ENCODE peak calls at places on chromosomes 2 and 18, in four cellular contexts. One of them, this sample, is unnamed.

GRCh38 chr2:214492152-214492551 is 81.3 kb downstream of the VWC2L start:
- DNase-seq in GM10248: no peak
- DNase-seq in BJ: no peak
- DNase-seq in spleen: no peak
- DNase-seq in this sample: no peak

GRCh38 chr2:168977608-168978007 is 53.5 kb downstream of the ABCB11 start:
- DNase-seq in GM10248: no peak
- DNase-seq in BJ: no peak
- DNase-seq in spleen: no peak
- DNase-seq in this sample: no peak

GRCh38 chr2:239275037-239275685 is 125.7 kb downstream of the HDAC4 start:
- DNase-seq in GM10248: peak
- DNase-seq in BJ: peak
- DNase-seq in spleen: peak
- DNase-seq in this sample: peak

GRCh38 chr2:138504546-138505239 is 3.1 kb downstream of the SPOPL start:
- DNase-seq in GM10248: peak
- DNase-seq in BJ: no peak
- DNase-seq in spleen: no peak
- DNase-seq in this sample: no peak

GRCh38 chr2:179344970-179345369 is 80.3 kb upstream of the SESTD1 start:
- DNase-seq in GM10248: no peak
- DNase-seq in BJ: no peak
- DNase-seq in spleen: no peak
- DNase-seq in this sample: no peak

GRCh38 chr18:35122586-35123224 is 81.5 kb downstream of the MAPRE2 start:
- DNase-seq in GM10248: no peak
- DNase-seq in BJ: no peak
- DNase-seq in spleen: no peak
- DNase-seq in this sample: no peak

GRCh38 chr2:171348056-171348455 is 85.7 kb downstream of the METTL8 start:
- DNase-seq in GM10248: no peak
- DNase-seq in BJ: no peak
- DNase-seq in spleen: no peak
- DNase-seq in this sample: no peak

GRCh38 chr2:150705767-150706166 is 218.3 kb upstream of the RND3 start:
- DNase-seq in GM10248: no peak
- DNase-seq in BJ: no peak
- DNase-seq in spleen: no peak
- DNase-seq in this sample: no peak

GRCh38 chr2:188326669-188327301 is 35.1 kb downstream of the GULP1 start:
- DNase-seq in GM10248: no peak
- DNase-seq in BJ: no peak
- DNase-seq in spleen: no peak
- DNase-seq in this sample: no peak

GRCh38 chr2:49940616-49941015 is 786.3 kb upstream of the FSHR start:
- DNase-seq in GM10248: peak
- DNase-seq in BJ: no peak
- DNase-seq in spleen: no peak
- DNase-seq in this sample: no peak

GRCh38 chr18:58997811-58998337 is 133.2 kb downstream of the ZNF532 start:
- DNase-seq in GM10248: no peak
- DNase-seq in BJ: peak
- DNase-seq in spleen: no peak
- DNase-seq in this sample: no peak

GRCh38 chr18:111292-112014 is 46.9 kb upstream of the USP14 start:
- DNase-seq in GM10248: peak
- DNase-seq in BJ: no peak
- DNase-seq in spleen: peak
- DNase-seq in this sample: no peak

GRCh38 chr18:79572848-79573451 is 106.7 kb upstream of the CTDP1 start:
- DNase-seq in GM10248: no peak
- DNase-seq in BJ: no peak
- DNase-seq in spleen: peak
- DNase-seq in this sample: no peak

GRCh38 chr2:232574674-232575403 is 24.4 kb downstream of the EIF4E2 start:
- DNase-seq in GM10248: no peak
- DNase-seq in BJ: no peak
- DNase-seq in spleen: no peak
- DNase-seq in this sample: no peak

GRCh38 chr18:58095655-58096054 is 51.6 kb downstream of the NEDD4L start:
- DNase-seq in GM10248: no peak
- DNase-seq in BJ: no peak
- DNase-seq in spleen: no peak
- DNase-seq in this sample: no peak

GRCh38 chr2:1997976-1998375 is 253.7 kb upstream of the PXDN start:
- DNase-seq in GM10248: no peak
- DNase-seq in BJ: no peak
- DNase-seq in spleen: no peak
- DNase-seq in this sample: no peak

GRCh38 chr2:45890819-45891218 is 239.3 kb downstream of the PRKCE start:
- DNase-seq in GM10248: no peak
- DNase-seq in BJ: no peak
- DNase-seq in spleen: no peak
- DNase-seq in this sample: no peak

GRCh38 chr2:147789720-147790119 is 55.1 kb upstream of the ACVR2A start:
- DNase-seq in GM10248: no peak
- DNase-seq in BJ: peak
- DNase-seq in spleen: no peak
- DNase-seq in this sample: no peak

GRCh38 chr2:202378001-202378400 is 1.9 kb downstream of the BMPR2 start:
- DNase-seq in GM10248: no peak
- DNase-seq in BJ: no peak
- DNase-seq in spleen: no peak
- DNase-seq in this sample: no peak

This sample was measured in GOT3.